ENCODE peak calls at places on chromosomes 5 and 9, in four cellular contexts. L is breast epithelium, U is dorsolateral prefrontal cortex, O is HCT116. R is an unnamed sample.

GRCh38 chr5:54455413-54456157 is at the start of gene HSPB3:
- DNase-seq in L (no peak), U (peak; percentile 18), O (no peak), R (no peak)

GRCh38 chr9:137240321-137240840 is 706 bp upstream of the TUBB4B start:
- DNase-seq in L (peak; percentile 72), U (peak; percentile 77), O (no peak), R (peak; percentile 82)

GRCh38 chr5:54743997-54744788 is 226.6 kb downstream of the SNX18 start:
- DNase-seq in L (peak; percentile 41), U (no peak), O (no peak), R (peak; percentile 98)

GRCh38 chr9:110426052-110426709 is 88.5 kb upstream of the TXNDC8 start:
- DNase-seq in L (no peak), U (no peak), O (no peak), R (peak; percentile 72)

GRCh38 chr5:124980174-124980941 is 233.9 kb upstream of the ZNF608 start:
- DNase-seq in L (peak; percentile 31), U (peak; percentile 17), O (no peak), R (no peak)

GRCh38 chr5:44707721-44708120 is 101.0 kb upstream of the MRPS30 start:
- DNase-seq in L (no peak), U (no peak), O (no peak), R (no peak)

GRCh38 chr5:154483654-154484392 is 5.8 kb upstream of the HAND1 start:
- DNase-seq in L (no peak), U (no peak), O (no peak), R (no peak)

GRCh38 chr5:159263569-159263905 is 447 bp downstream of the UBLCP1 start:
- DNase-seq in L (no peak), U (no peak), O (no peak), R (peak; percentile 7)

GRCh38 chr9:18728642-18729041 is 254.7 kb downstream of the ADAMTSL1 start:
- DNase-seq in L (no peak), U (no peak), O (no peak), R (no peak)

GRCh38 chr9:5388026-5388806 is 48.5 kb upstream of the RLN1 start:
- DNase-seq in L (no peak), U (no peak), O (no peak), R (peak; percentile 75)

GRCh38 chr5:133292300-133292699 is 240.5 kb downstream of the HSPA4 start:
- DNase-seq in L (no peak), U (no peak), O (peak; percentile 69), R (peak; percentile 8)

GRCh38 chr9:136018257-136019031 is 57.3 kb upstream of the UBAC1 start:
- DNase-seq in L (no peak), U (no peak), O (no peak), R (no peak)

GRCh38 chr5:78983601-78984000 is 1.5 kb downstream of the ARSB start:
- DNase-seq in L (no peak), U (no peak), O (no peak), R (no peak)

GRCh38 chr9:123710299-123710698 is 219.6 kb downstream of the DENND1A start:
- DNase-seq in L (no peak), U (no peak), O (no peak), R (peak; percentile 89)

GRCh38 chr5:1312993-1313833 is 18.3 kb upstream of the TERT start:
- DNase-seq in L (no peak), U (no peak), O (no peak), R (no peak)

GRCh38 chr9:82604947-82605656 is 457.8 kb downstream of the RASEF start:
- DNase-seq in L (no peak), U (no peak), O (no peak), R (peak; percentile 84)

GRCh38 chr5:134153657-134154056 is 23.1 kb downstream of the SKP1 start:
- DNase-seq in L (no peak), U (no peak), O (no peak), R (peak; percentile 22)

GRCh38 chr5:111223086-111223789 is 946 bp upstream of the CAMK4 start:
- DNase-seq in L (no peak), U (no peak), O (no peak), R (no peak)
- H3K4me3 ChIP-seq in L (peak overlapping the region; percentile 48), U (peak overlapping the region; percentile 66), O (peak overlapping the region; percentile 50), R (peak overlapping the region; percentile 65)

GRCh38 chr9:134217431-134218210 is 53.3 kb upstream of the RNU6ATAC start:
- DNase-seq in L (no peak), U (no peak), O (peak; percentile 24), R (no peak)

GRCh38 chr9:134216961-134217360 is 52.6 kb upstream of the RNU6ATAC start:
- DNase-seq in L (no peak), U (no peak), O (no peak), R (no peak)

GRCh38 chr9:134215395-134215708 is 51.0 kb upstream of the RNU6ATAC start:
- DNase-seq in L (no peak), U (no peak), O (no peak), R (no peak)

GRCh38 chr9:134215709-134216448 is 51.5 kb upstream of the RNU6ATAC start:
- DNase-seq in L (no peak), U (peak; percentile 60), O (no peak), R (peak; percentile 52)

DNA sequence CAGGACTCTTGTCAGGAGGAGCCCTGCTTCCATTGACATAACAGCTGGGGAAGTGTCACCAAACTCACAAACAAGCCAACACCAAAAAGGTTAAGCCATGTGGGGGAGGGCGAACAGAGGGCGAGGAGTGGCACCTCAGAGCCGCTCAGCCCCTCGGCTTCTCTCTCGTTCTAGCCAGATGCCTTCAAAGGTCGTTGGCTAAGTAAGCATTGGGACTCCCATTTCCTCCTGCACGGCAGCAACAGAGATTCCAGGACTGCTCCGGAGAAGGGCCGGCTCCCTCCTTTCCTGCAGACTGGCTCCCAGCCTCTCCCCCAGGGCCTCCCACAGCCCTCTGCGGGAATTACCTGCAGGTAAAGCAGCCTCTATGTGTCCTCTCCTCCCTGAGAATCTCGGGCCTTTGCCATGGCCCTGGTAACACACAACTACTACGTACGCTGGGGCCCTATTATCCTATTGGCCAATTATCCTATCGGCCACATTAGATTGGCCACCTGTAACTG is 52.1 kb upstream of the RNU6ATAC start:
- DNase-seq in L (no peak), U (no peak), O (no peak), R (no peak)
- TF ChIP-seq CTCF in L (no peak), U (no peak), O (no peak), R (no peak)

DNA sequence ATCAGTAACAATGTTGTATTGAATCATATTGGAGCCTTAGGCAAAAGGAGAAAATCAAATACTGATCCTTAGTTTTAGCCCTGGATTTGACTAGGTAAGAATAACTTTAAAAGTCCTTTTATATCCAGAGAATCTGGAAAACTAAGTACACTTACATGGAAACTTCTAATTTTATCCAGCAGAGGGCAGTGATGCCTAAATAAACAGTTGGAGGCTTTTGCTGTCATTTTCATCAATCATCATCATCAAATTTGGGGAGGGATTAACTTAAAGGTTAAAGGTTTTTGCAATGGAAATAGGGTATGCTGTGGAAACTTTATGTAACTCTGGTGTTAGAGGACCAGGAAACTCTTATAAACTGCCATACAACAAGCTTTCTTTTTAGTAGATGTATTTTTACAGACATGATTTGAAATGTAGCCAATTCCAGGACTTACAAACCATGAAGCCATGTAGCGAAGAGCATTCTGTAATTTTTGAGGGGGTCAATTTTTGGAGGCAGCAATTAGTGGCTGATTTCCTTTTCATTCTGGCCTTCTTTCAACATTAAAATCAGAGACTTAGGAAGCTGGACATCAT is 112.7 kb downstream of the OSTF1 start:
- DNase-seq in L (no peak), U (no peak), O (peak; percentile 61), R (peak; percentile 76)
- H3K4me3 ChIP-seq in L (no peak overlapping the region), U (no peak overlapping the region), O (no peak overlapping the region), R (no peak overlapping the region)

GRCh38 chr5:77844408-77845272 is 68.5 kb upstream of the TBCA start:
- DNase-seq in L (no peak), U (peak; percentile 26), O (no peak), R (peak; percentile 23)
- TF ChIP-seq CTCF in L (no peak), U (peak; percentile 13), O (no peak), R (peak; percentile 50)